ENCODE peak calls at places on chromosomes 7 and 10, in nine cellular contexts. C, K, I, F, P, U, J, L and Z are unnamed samples.
A peak's percentile ranks its signal among the peaks of the same experiment; 100 is the strongest.

GRCh38 chr7:157474685-157475084 is 137.9 kb downstream of the DNAJB6 start:
- DNase-seq in C (no peak), K (no peak), I (no peak), F (no peak), P (peak; percentile 36), U (no peak), J (no peak), L (no peak), Z (no peak)

GRCh38 chr10:1448252-1448901 is 288.9 kb downstream of the ADARB2 start:
- DNase-seq in C (peak; percentile 8), K (no peak), I (no peak), F (no peak), P (no peak), U (no peak), J (no peak), L (no peak), Z (no peak)

GRCh38 chr7:1027285-1028043 is 16.9 kb upstream of the GPR146 start:
- DNase-seq in C (peak; percentile 23), K (peak; percentile 35), I (no peak), F (no peak), P (no peak), U (peak; percentile 45), J (no peak), L (peak; percentile 12), Z (peak; percentile 33)

GRCh38 chr7:152050547-152050971 is 25.1 kb downstream of the GALNT11 start:
- DNase-seq in C (peak; percentile 22), K (no peak), I (peak; percentile 24), F (peak; percentile 19), P (no peak), U (peak; percentile 76), J (no peak), L (no peak), Z (peak; percentile 47)

GRCh38 chr10:78177431-78178185 is 143.9 kb downstream of the RPS24 start:
- DNase-seq in C (no peak), K (peak; percentile 11), I (no peak), F (no peak), P (no peak), U (no peak), J (no peak), L (no peak), Z (peak; percentile 11)

GRCh38 chr10:52778511-52779392 is 6.2 kb upstream of the MBL2 start:
- DNase-seq in C (peak; percentile 43), K (no peak), I (no peak), F (no peak), P (no peak), U (peak; percentile 35), J (no peak), L (no peak), Z (peak; percentile 12)

GRCh38 chr10:97689637-97690036 is 2.6 kb upstream of the AVPI1 start:
- DNase-seq in C (peak; percentile 96), K (no peak), I (peak; percentile 96), F (peak; percentile 90), P (no peak), U (peak; percentile 89), J (no peak), L (no peak), Z (peak; percentile 91)

GRCh38 chr10:100554902-100555301 is 19.2 kb downstream of the HIF1AN start:
- DNase-seq in C (peak; percentile 91), K (no peak), I (no peak), F (no peak), P (no peak), U (no peak), J (no peak), L (no peak), Z (no peak)

GRCh38 chr7:106793015-106793651 is 71.9 kb upstream of the PIK3CG start:
- DNase-seq in C (peak; percentile 36), K (peak; percentile 4), I (no peak), F (no peak), P (peak; percentile 11), U (peak; percentile 20), J (peak; percentile 37), L (peak; percentile 11), Z (peak; percentile 47)

GRCh38 chr10:34637419-34637911 is 177.6 kb downstream of the PARD3 start:
- DNase-seq in C (no peak), K (peak; percentile 79), I (no peak), F (no peak), P (peak; percentile 6), U (peak; percentile 50), J (peak; percentile 64), L (peak; percentile 32), Z (peak; percentile 53)